ENCODE peak calls at places on chromosomes 6 and 20, in five cellular contexts. One of them, this sample, is unnamed.

GRCh38 chr6:136955123-136955522 is 33.0 kb downstream of the SLC35D3 start:
- DNase-seq in Peyer's patch: no peak
- DNase-seq in GM23248: no peak
- DNase-seq in SK-N-SH: no peak
- DNase-seq in brain microvascular endothelial cell: no peak
- DNase-seq in this sample: no peak

GRCh38 chr6:147515327-147515726 is 6.8 kb downstream of the SAMD5 start:
- DNase-seq in Peyer's patch: no peak
- DNase-seq in GM23248: no peak
- DNase-seq in SK-N-SH: no peak
- DNase-seq in brain microvascular endothelial cell: no peak
- DNase-seq in this sample: no peak

GRCh38 chr20:32078777-32079176 is 26.7 kb downstream of the HCK start:
- DNase-seq in Peyer's patch: no peak
- DNase-seq in GM23248: no peak
- DNase-seq in SK-N-SH: no peak
- DNase-seq in brain microvascular endothelial cell: no peak
- DNase-seq in this sample: no peak

GRCh38 chr6:39044181-39044580 is 4.4 kb upstream of the GLP1R start:
- DNase-seq in Peyer's patch: no peak
- DNase-seq in GM23248: no peak
- DNase-seq in SK-N-SH: no peak
- DNase-seq in brain microvascular endothelial cell: no peak
- DNase-seq in this sample: no peak

GRCh38 chr6:136474241-136474640 is 76.0 kb downstream of the MAP7 start:
- DNase-seq in Peyer's patch: no peak
- DNase-seq in GM23248: no peak
- DNase-seq in SK-N-SH: no peak
- DNase-seq in brain microvascular endothelial cell: no peak
- DNase-seq in this sample: no peak

GRCh38 chr20:13142143-13142542 is 78.9 kb upstream of the ISM1 start:
- DNase-seq in Peyer's patch: no peak
- DNase-seq in GM23248: no peak
- DNase-seq in SK-N-SH: no peak
- DNase-seq in brain microvascular endothelial cell: no peak
- DNase-seq in this sample: no peak

GRCh38 chr6:168216139-168216538 is 103.4 kb downstream of the DACT2 start:
- DNase-seq in Peyer's patch: no peak
- DNase-seq in GM23248: no peak
- DNase-seq in SK-N-SH: no peak
- DNase-seq in brain microvascular endothelial cell: no peak
- DNase-seq in this sample: no peak

GRCh38 chr20:33945391-33946079 is 48.2 kb upstream of the RALY start:
- DNase-seq in Peyer's patch: no peak
- DNase-seq in GM23248: peak; percentile 94
- DNase-seq in SK-N-SH: no peak
- DNase-seq in brain microvascular endothelial cell: peak; percentile 42
- DNase-seq in this sample: no peak

GRCh38 chr20:2465100-2465499 is 5.5 kb downstream of the SNRPB start:
- DNase-seq in Peyer's patch: no peak
- DNase-seq in GM23248: no peak
- DNase-seq in SK-N-SH: no peak
- DNase-seq in brain microvascular endothelial cell: no peak
- DNase-seq in this sample: no peak

GRCh38 chr6:114049367-114049966 is 78.5 kb upstream of the HDAC2 start:
- DNase-seq in Peyer's patch: no peak
- DNase-seq in GM23248: peak; percentile 13
- DNase-seq in SK-N-SH: no peak
- DNase-seq in brain microvascular endothelial cell: no peak
- DNase-seq in this sample: no peak

GRCh38 chr6:131828080-131828479 is 20.3 kb downstream of the ENPP1 start:
- DNase-seq in Peyer's patch: no peak
- DNase-seq in GM23248: peak; percentile 86
- DNase-seq in SK-N-SH: no peak
- DNase-seq in brain microvascular endothelial cell: peak; percentile 32
- DNase-seq in this sample: no peak

GRCh38 chr6:22250486-22250885 is 46.4 kb downstream of the PRL start:
- DNase-seq in Peyer's patch: no peak
- DNase-seq in GM23248: no peak
- DNase-seq in SK-N-SH: no peak
- DNase-seq in brain microvascular endothelial cell: no peak
- DNase-seq in this sample: no peak

GRCh38 chr6:96675617-96676016 is 112.7 kb downstream of the FHL5 start:
- DNase-seq in Peyer's patch: no peak
- DNase-seq in GM23248: no peak
- DNase-seq in SK-N-SH: no peak
- DNase-seq in brain microvascular endothelial cell: no peak
- DNase-seq in this sample: no peak

GRCh38 chr6:105402090-105402980 is 547 bp downstream of the PREP start:
- DNase-seq in Peyer's patch: no peak
- DNase-seq in GM23248: peak; percentile 70
- DNase-seq in SK-N-SH: peak; percentile 44
- DNase-seq in brain microvascular endothelial cell: peak; percentile 31
- DNase-seq in this sample: peak; percentile 34

GRCh38 chr6:15952231-15953151 is 176.4 kb upstream of the MYLIP start:
- DNase-seq in Peyer's patch: no peak
- DNase-seq in GM23248: peak; percentile 24
- DNase-seq in SK-N-SH: no peak
- DNase-seq in brain microvascular endothelial cell: no peak
- DNase-seq in this sample: no peak

GRCh38 chr6:73565767-73566485 is 45.1 kb upstream of the EEF1A1 start:
- DNase-seq in Peyer's patch: no peak
- DNase-seq in GM23248: peak; percentile 12
- DNase-seq in SK-N-SH: no peak
- DNase-seq in brain microvascular endothelial cell: peak; percentile 42
- DNase-seq in this sample: no peak

GRCh38 chr6:135833806-135834205 is 17.7 kb upstream of the PDE7B start:
- DNase-seq in Peyer's patch: no peak
- DNase-seq in GM23248: no peak
- DNase-seq in SK-N-SH: no peak
- DNase-seq in brain microvascular endothelial cell: no peak
- DNase-seq in this sample: no peak

GRCh38 chr6:139846538-139847321 is 472.3 kb upstream of the CITED2 start:
- DNase-seq in Peyer's patch: no peak
- DNase-seq in GM23248: no peak
- DNase-seq in SK-N-SH: no peak
- DNase-seq in brain microvascular endothelial cell: no peak
- DNase-seq in this sample: no peak

GRCh38 chr20:21235346-21235712 is 67.8 kb upstream of the XRN2 start:
- DNase-seq in Peyer's patch: no peak
- DNase-seq in GM23248: no peak
- DNase-seq in SK-N-SH: no peak
- DNase-seq in brain microvascular endothelial cell: no peak
- DNase-seq in this sample: no peak

GRCh38 chr6:5707646-5708045 is 299.1 kb downstream of the NRN1 start:
- DNase-seq in Peyer's patch: no peak
- DNase-seq in GM23248: no peak
- DNase-seq in SK-N-SH: no peak
- DNase-seq in brain microvascular endothelial cell: no peak
- DNase-seq in this sample: no peak

GRCh38 chr6:42450314-42451145 is 1.2 kb downstream of the TRERF1 start:
- DNase-seq in Peyer's patch: peak; percentile 52
- DNase-seq in GM23248: peak; percentile 61
- DNase-seq in SK-N-SH: no peak
- DNase-seq in brain microvascular endothelial cell: no peak
- DNase-seq in this sample: no peak

GRCh38 chr6:160331753-160332152 is 16.4 kb upstream of the SLC22A3 start:
- DNase-seq in Peyer's patch: no peak
- DNase-seq in GM23248: no peak
- DNase-seq in SK-N-SH: no peak
- DNase-seq in brain microvascular endothelial cell: no peak
- DNase-seq in this sample: no peak

GRCh38 chr20:39109933-39110818 is 148.0 kb downstream of the DHX35 start:
- DNase-seq in Peyer's patch: no peak
- DNase-seq in GM23248: no peak
- DNase-seq in SK-N-SH: no peak
- DNase-seq in brain microvascular endothelial cell: no peak
- DNase-seq in this sample: no peak

GRCh38 chr6:146709036-146709622 is 110.4 kb downstream of the ADGB start:
- DNase-seq in Peyer's patch: no peak
- DNase-seq in GM23248: no peak
- DNase-seq in SK-N-SH: no peak
- DNase-seq in brain microvascular endothelial cell: no peak
- DNase-seq in this sample: no peak

GRCh38 chr6:43825187-43826115 is 55.4 kb downstream of the VEGFA start:
- DNase-seq in Peyer's patch: no peak
- DNase-seq in GM23248: no peak
- DNase-seq in SK-N-SH: no peak
- DNase-seq in brain microvascular endothelial cell: no peak
- DNase-seq in this sample: no peak

GRCh38 chr20:19025430-19026120 is 186.9 kb upstream of the SLC24A3 start:
- DNase-seq in Peyer's patch: no peak
- DNase-seq in GM23248: no peak
- DNase-seq in SK-N-SH: no peak
- DNase-seq in brain microvascular endothelial cell: no peak
- DNase-seq in this sample: no peak

GRCh38 chr20:45444050-45444449 is 25.5 kb upstream of the WFDC2 start:
- DNase-seq in Peyer's patch: no peak
- DNase-seq in GM23248: no peak
- DNase-seq in SK-N-SH: no peak
- DNase-seq in brain microvascular endothelial cell: no peak
- DNase-seq in this sample: peak; percentile 73

GRCh38 chr6:161091972-161092701 is 100.6 kb downstream of the MAP3K4 start:
- DNase-seq in Peyer's patch: no peak
- DNase-seq in GM23248: peak; percentile 79
- DNase-seq in SK-N-SH: no peak
- DNase-seq in brain microvascular endothelial cell: no peak
- DNase-seq in this sample: no peak

GRCh38 chr6:167141667-167142432 is 15.9 kb downstream of the GPR31 start:
- DNase-seq in Peyer's patch: peak; percentile 58
- DNase-seq in GM23248: peak; percentile 13
- DNase-seq in SK-N-SH: peak; percentile 90
- DNase-seq in brain microvascular endothelial cell: no peak
- DNase-seq in this sample: peak; percentile 39

GRCh38 chr6:100353276-100354015 is 111.3 kb downstream of the SIM1 start:
- DNase-seq in Peyer's patch: no peak
- DNase-seq in GM23248: peak; percentile 66
- DNase-seq in SK-N-SH: no peak
- DNase-seq in brain microvascular endothelial cell: peak; percentile 68
- DNase-seq in this sample: no peak

GRCh38 chr6:52513464-52513863 is 63.4 kb downstream of the TRAM2 start:
- DNase-seq in Peyer's patch: no peak
- DNase-seq in GM23248: no peak
- DNase-seq in SK-N-SH: no peak
- DNase-seq in brain microvascular endothelial cell: no peak
- DNase-seq in this sample: no peak
- H3K27ac ChIP-seq in Peyer's patch: no peak overlapping the region
- H3K27ac ChIP-seq in GM23248: peak overlapping the region; percentile 98
- H3K27ac ChIP-seq in SK-N-SH: peak overlapping the region; percentile 92
- H3K27ac ChIP-seq in brain microvascular endothelial cell: peak overlapping the region; percentile 96
- H3K27ac ChIP-seq in this sample: no peak overlapping the region

GRCh38 chr6:110217255-110217654 is 37.0 kb downstream of the CDC40 start:
- DNase-seq in Peyer's patch: no peak
- DNase-seq in GM23248: peak; percentile 60
- DNase-seq in SK-N-SH: no peak
- DNase-seq in brain microvascular endothelial cell: peak; percentile 4
- DNase-seq in this sample: no peak
- H3K36me3 ChIP-seq in Peyer's patch: no peaks in the 10 kb centered on the region
- H3K36me3 ChIP-seq in GM23248: peaks cover 52% of the 10 kb centered on the region
- H3K36me3 ChIP-seq in SK-N-SH: peaks cover 71% of the 10 kb centered on the region
- H3K36me3 ChIP-seq in brain microvascular endothelial cell: peaks cover 13% of the 10 kb centered on the region
- H3K36me3 ChIP-seq in this sample: peaks cover 96% of the 10 kb centered on the region

GRCh38 chr6:89924231-89924630 is 30.0 kb downstream of the GJA10 start:
- DNase-seq in Peyer's patch: no peak
- DNase-seq in GM23248: no peak
- DNase-seq in SK-N-SH: no peak
- DNase-seq in brain microvascular endothelial cell: no peak
- DNase-seq in this sample: no peak
- H3K27ac ChIP-seq in Peyer's patch: no peak overlapping the region
- H3K27ac ChIP-seq in GM23248: no peak overlapping the region
- H3K27ac ChIP-seq in SK-N-SH: no peak overlapping the region
- H3K27ac ChIP-seq in brain microvascular endothelial cell: no peak overlapping the region
- H3K27ac ChIP-seq in this sample: no peak overlapping the region

DNA sequence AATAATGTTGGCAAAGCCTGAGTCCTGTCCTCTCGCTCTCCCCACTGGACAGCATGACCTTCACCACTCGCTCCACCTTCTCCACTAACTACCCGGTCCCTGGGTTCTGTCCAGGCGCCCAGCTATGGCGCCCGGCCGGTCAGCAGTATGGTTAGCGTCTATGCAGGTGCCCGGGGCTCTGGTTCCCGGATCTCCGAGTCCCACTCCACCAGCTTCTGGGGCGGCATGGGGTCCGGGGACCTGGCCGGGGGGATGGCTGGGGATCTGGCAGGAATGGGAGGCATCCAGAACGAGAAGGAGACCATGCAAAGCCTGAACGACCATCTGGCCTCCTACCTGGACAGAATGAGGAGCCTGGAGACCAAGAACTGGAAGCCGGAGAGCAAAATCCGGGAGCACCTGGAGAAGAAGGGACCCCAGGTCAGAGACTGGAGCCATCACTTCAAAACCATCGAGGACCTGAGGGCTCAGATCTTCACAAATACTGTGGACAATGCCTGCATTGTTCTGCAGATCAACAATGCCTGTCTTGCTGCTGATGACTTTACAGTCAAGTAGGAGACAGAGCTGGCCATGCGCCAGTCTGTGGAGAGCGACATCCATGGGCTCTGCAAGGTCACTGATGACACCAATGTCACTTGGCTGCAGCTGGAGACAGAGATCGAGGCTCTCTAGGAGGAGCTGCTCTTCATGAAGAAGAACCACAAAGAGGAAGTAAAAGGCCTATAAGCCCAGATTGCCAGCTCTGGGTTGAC is 20.7 kb downstream of the RNF114 start:
- DNase-seq in Peyer's patch: no peak
- DNase-seq in GM23248: no peak
- DNase-seq in SK-N-SH: no peak
- DNase-seq in brain microvascular endothelial cell: no peak
- DNase-seq in this sample: no peak
- H3K36me3 ChIP-seq in Peyer's patch: no peaks in the 10 kb centered on the region
- H3K36me3 ChIP-seq in GM23248: peaks cover 21% of the 10 kb centered on the region
- H3K36me3 ChIP-seq in SK-N-SH: peaks cover 60% of the 10 kb centered on the region
- H3K36me3 ChIP-seq in brain microvascular endothelial cell: peaks cover 44% of the 10 kb centered on the region
- H3K36me3 ChIP-seq in this sample: peaks cover 43% of the 10 kb centered on the region

DNA sequence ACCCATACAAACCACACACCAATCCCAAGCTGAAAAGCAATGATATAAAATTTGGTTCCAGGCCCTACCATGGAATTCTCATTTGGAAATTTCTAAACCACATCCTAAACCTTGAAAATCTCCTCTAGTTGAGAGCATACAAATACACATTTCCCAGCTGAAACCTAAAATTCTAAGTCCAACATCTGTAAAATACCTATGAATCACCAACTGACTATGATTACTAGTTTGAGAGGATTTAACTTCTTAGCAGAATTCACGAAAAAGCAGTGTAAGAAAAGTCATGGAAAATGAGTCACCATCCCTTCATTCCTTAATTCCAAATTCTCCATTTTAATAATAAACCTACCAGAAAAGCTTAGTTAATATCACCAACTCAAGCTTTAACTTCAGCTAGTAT is 15.4 kb downstream of the RANBP9 start:
- DNase-seq in Peyer's patch: no peak
- DNase-seq in GM23248: peak; percentile 91
- DNase-seq in SK-N-SH: no peak
- DNase-seq in brain microvascular endothelial cell: no peak
- DNase-seq in this sample: no peak
- H3K27ac ChIP-seq in Peyer's patch: no peak overlapping the region
- H3K27ac ChIP-seq in GM23248: peak overlapping the region; percentile 84
- H3K27ac ChIP-seq in SK-N-SH: peak overlapping the region; percentile 57
- H3K27ac ChIP-seq in brain microvascular endothelial cell: no peak overlapping the region
- H3K27ac ChIP-seq in this sample: peak overlapping the region; percentile 85

GRCh38 chr6:121450242-121450641 is 14.8 kb downstream of the GJA1 start:
- DNase-seq in Peyer's patch: no peak
- DNase-seq in GM23248: no peak
- DNase-seq in SK-N-SH: no peak
- DNase-seq in brain microvascular endothelial cell: no peak
- DNase-seq in this sample: no peak
- H3K36me3 ChIP-seq in Peyer's patch: no peaks in the 10 kb centered on the region
- H3K36me3 ChIP-seq in GM23248: peaks cover 40% of the 10 kb centered on the region
- H3K36me3 ChIP-seq in SK-N-SH: peaks cover 37% of the 10 kb centered on the region
- H3K36me3 ChIP-seq in brain microvascular endothelial cell: peaks cover 46% of the 10 kb centered on the region
- H3K36me3 ChIP-seq in this sample: no peaks in the 10 kb centered on the region

This sample was measured in CD4-positive, CD25-positive, alpha-beta regulatory T cell.